ENCODE peak calls at places on chromosomes 12 and 14, in ten cellular contexts. U is activated T-cell treated with anti-CD3 and anti-CD28 coated beads, Interleukin-2, amount 50 U/mL, for 48 hours; A is HT-29; F is HTR-8/SVneo; Q is RWPE1; K is SK-N-SH; W is CMK; V is A549; D is activated gamma-delta T cell treated with Interleukin-2 at 50 U/mL for 16 hours; X is AG20443. G is an unnamed sample.

GRCh38 chr12:101925352-101925751 is 48.0 kb downstream of the DRAM1 start:
- DNase-seq in U (no peak), A (no peak), F (peak), Q (peak), K (no peak), W (no peak), V (peak), D (no peak), X (peak), G (no peak)

GRCh38 chr12:34336619-34337465 is 314.5 kb downstream of the ALG10 start:
- DNase-seq in U (no peak), A (no peak), F (no peak), Q (no peak), K (peak), W (no peak), V (no peak), D (no peak), X (no peak), G (no peak)

GRCh38 chr12:52529846-52530245 is 9.7 kb upstream of the KRT5 start:
- DNase-seq in U (no peak), A (no peak), F (no peak), Q (no peak), K (no peak), W (no peak), V (no peak), D (no peak), X (no peak), G (no peak)

GRCh38 chr14:76112889-76113611 is 38.7 kb upstream of the GPATCH2L start:
- DNase-seq in U (no peak), A (no peak), F (no peak), Q (no peak), K (no peak), W (no peak), V (no peak), D (no peak), X (no peak), G (no peak)

GRCh38 chr12:121796855-121797751 is 3.6 kb upstream of the RHOF start:
- DNase-seq in U (no peak), A (peak), F (peak), Q (no peak), K (peak), W (no peak), V (peak), D (no peak), X (peak), G (peak)

GRCh38 chr14:103391048-103391447 is 5.8 kb downstream of the MARK3 start:
- DNase-seq in U (peak), A (peak), F (peak), Q (peak), K (peak), W (no peak), V (peak), D (peak), X (peak), G (peak)

GRCh38 chr12:1616233-1617066 is 12.6 kb upstream of the WNT5B start:
- DNase-seq in U (no peak), A (no peak), F (no peak), Q (peak), K (no peak), W (no peak), V (no peak), D (no peak), X (no peak), G (no peak)

GRCh38 chr12:48968004-48968403 is 3.5 kb downstream of the WNT10B start:
- DNase-seq in U (no peak), A (no peak), F (no peak), Q (no peak), K (no peak), W (no peak), V (no peak), D (no peak), X (no peak), G (no peak)

GRCh38 chr14:49687942-49688700 is at the start of gene POLE2:
- DNase-seq in U (peak), A (peak), F (peak), Q (peak), K (peak), W (peak), V (peak), D (peak), X (peak), G (peak)

GRCh38 chr14:99732436-99733220 is 48.5 kb downstream of the CYP46A1 start:
- DNase-seq in U (no peak), A (no peak), F (no peak), Q (no peak), K (no peak), W (no peak), V (no peak), D (no peak), X (no peak), G (no peak)

GRCh38 chr14:105883066-105884005 is 357.0 kb downstream of the TMEM121 start:
- DNase-seq in U (peak), A (no peak), F (no peak), Q (no peak), K (no peak), W (no peak), V (no peak), D (no peak), X (no peak), G (no peak)

GRCh38 chr14:29548948-29549370 is 378.7 kb downstream of the PRKD1 start:
- DNase-seq in U (no peak), A (peak), F (peak), Q (peak), K (peak), W (peak), V (peak), D (no peak), X (peak), G (peak)

GRCh38 chr14:104731249-104731924 is 7.4 kb downstream of the ADSS1 start:
- DNase-seq in U (no peak), A (no peak), F (no peak), Q (no peak), K (peak), W (no peak), V (peak), D (no peak), X (no peak), G (no peak)

GRCh38 chr12:51318846-51319570 is 5.0 kb downstream of the BIN2 start:
- DNase-seq in U (no peak), A (peak), F (no peak), Q (no peak), K (no peak), W (no peak), V (no peak), D (peak), X (no peak), G (no peak)

GRCh38 chr12:51265024-51265423 is 5.2 kb downstream of the SMAGP start:
- DNase-seq in U (no peak), A (no peak), F (no peak), Q (no peak), K (no peak), W (no peak), V (no peak), D (no peak), X (no peak), G (no peak)

GRCh38 chr12:47449797-47450196 is 256.0 kb downstream of the RPAP3 start:
- DNase-seq in U (no peak), A (no peak), F (no peak), Q (no peak), K (no peak), W (no peak), V (no peak), D (no peak), X (no peak), G (no peak)

GRCh38 chr14:85248881-85249635 is 280.9 kb upstream of the FLRT2 start:
- DNase-seq in U (no peak), A (no peak), F (no peak), Q (peak), K (no peak), W (no peak), V (no peak), D (no peak), X (peak), G (no peak)

GRCh38 chr14:77130386-77130785 is 11.2 kb downstream of the ZDHHC22 start:
- DNase-seq in U (peak), A (no peak), F (no peak), Q (no peak), K (no peak), W (no peak), V (no peak), D (no peak), X (no peak), G (no peak)

GRCh38 chr14:96693252-96693820 is 103.8 kb upstream of the VRK1 start:
- DNase-seq in U (no peak), A (no peak), F (no peak), Q (no peak), K (no peak), W (no peak), V (no peak), D (no peak), X (no peak), G (no peak)

GRCh38 chr12:94545937-94546771 is 86.5 kb upstream of the CEP83 start:
- DNase-seq in U (no peak), A (peak), F (peak), Q (peak), K (peak), W (peak), V (peak), D (no peak), X (peak), G (peak)

GRCh38 chr14:32230695-32231280 is 27.7 kb upstream of the RNU6-8 start:
- DNase-seq in U (no peak), A (no peak), F (no peak), Q (peak), K (no peak), W (no peak), V (peak), D (no peak), X (peak), G (no peak)

GRCh38 chr14:102249041-102249440 is 55.9 kb downstream of the MOK start:
- DNase-seq in U (no peak), A (no peak), F (peak), Q (no peak), K (no peak), W (no peak), V (no peak), D (no peak), X (no peak), G (no peak)

GRCh38 chr12:79691299-79692248 is 810 bp upstream of the PAWR start:
- DNase-seq in U (peak), A (peak), F (peak), Q (peak), K (peak), W (no peak), V (peak), D (no peak), X (peak), G (peak)

GRCh38 chr14:60760209-60760608 is 25.6 kb downstream of the MNAT1 start:
- DNase-seq in U (no peak), A (no peak), F (no peak), Q (no peak), K (no peak), W (no peak), V (no peak), D (no peak), X (no peak), G (no peak)

GRCh38 chr12:70847871-70848270 is 72.7 kb downstream of the PTPRR start:
- DNase-seq in U (no peak), A (no peak), F (no peak), Q (no peak), K (peak), W (no peak), V (no peak), D (no peak), X (no peak), G (no peak)

GRCh38 chr12:131950182-131950913 is 606 bp downstream of the EP400 start:
- DNase-seq in U (peak), A (peak), F (no peak), Q (peak), K (peak), W (no peak), V (no peak), D (no peak), X (peak), G (no peak)

GRCh38 chr12:122841544-122842321 is 6.5 kb downstream of the HIP1R start:
- DNase-seq in U (no peak), A (no peak), F (no peak), Q (no peak), K (peak), W (no peak), V (peak), D (no peak), X (peak), G (no peak)

GRCh38 chr12:132078190-132078589 is 65.9 kb downstream of the DDX51 start:
- DNase-seq in U (no peak), A (no peak), F (peak), Q (peak), K (no peak), W (no peak), V (no peak), D (no peak), X (peak), G (no peak)

GRCh38 chr14:68815288-68816182 is 22.7 kb upstream of the ZFP36L1 start:
- DNase-seq in U (peak), A (no peak), F (no peak), Q (no peak), K (peak), W (no peak), V (no peak), D (no peak), X (no peak), G (no peak)

GRCh38 chr12:65540140-65540539 is 261.7 kb downstream of the MSRB3 start:
- DNase-seq in U (no peak), A (peak), F (no peak), Q (no peak), K (no peak), W (no peak), V (no peak), D (no peak), X (no peak), G (no peak)